ENCODE peak calls at places on chromosomes 5 and 9, in nine cellular contexts. B is CD8-positive, alpha-beta T cell; C is myocyte; R is RWPE2; V is neural crest cell; Q is amniotic stem cell; W is skeletal muscle cell; G is CD8-positive, alpha-beta memory T cell; P is EL. K is an unnamed sample.

GRCh38 chr5:86679529-86679928 is 61.8 kb downstream of the COX7C start:
- DNase-seq in G (no peak), W (peak; percentile 65), B (no peak), R (no peak), Q (peak; percentile 5), V (no peak), P (peak; percentile 45), C (peak; percentile 48), K (no peak)

GRCh38 chr5:19986806-19987205 is 1.2 kb downstream of the CDH18 start:
- DNase-seq in W (no peak), R (no peak), V (no peak), Q (no peak), C (no peak), G (no peak), P (no peak), B (no peak), K (no peak)

GRCh38 chr5:71811779-71812178 is 92.7 kb downstream of the CARTPT start:
- DNase-seq in R (no peak), V (no peak), W (no peak), Q (no peak), G (no peak), B (no peak), C (no peak), P (no peak), K (no peak)

GRCh38 chr9:134662143-134662876 is 20.7 kb downstream of the COL5A1 start:
- DNase-seq in C (peak; percentile 86), G (no peak), Q (peak; percentile 83), B (no peak), P (peak; percentile 97), V (no peak), R (peak; percentile 76), W (peak; percentile 72), K (no peak)

GRCh38 chr5:37448941-37449340 is 69.8 kb downstream of the WDR70 start:
- DNase-seq in W (no peak), B (no peak), Q (no peak), C (no peak), V (no peak), P (peak; percentile 30), G (no peak), R (no peak), K (no peak)

GRCh38 chr9:104961238-104961637 is 33.3 kb upstream of the ABCA1 start:
- DNase-seq in Q (peak; percentile 6), V (no peak), B (peak; percentile 17), P (peak; percentile 76), C (no peak), G (peak; percentile 21), W (peak; percentile 87), R (peak; percentile 82), K (peak; percentile 20)

GRCh38 chr5:104372796-104373195 is 810.2 kb upstream of the NUDT12 start:
- DNase-seq in Q (no peak), B (no peak), G (no peak), V (no peak), W (no peak), R (no peak), C (no peak), P (no peak), K (no peak)

GRCh38 chr5:50301756-50302155 is 139.3 kb downstream of the EMB start:
- DNase-seq in G (no peak), B (no peak), V (no peak), C (no peak), P (no peak), Q (no peak), R (no peak), W (no peak), K (no peak)

GRCh38 chr5:58974083-58974482 is 391.2 kb downstream of the RAB3C start:
- DNase-seq in C (no peak), P (no peak), W (no peak), R (no peak), G (no peak), B (no peak), V (no peak), Q (no peak), K (no peak)

GRCh38 chr5:177468329-177469058 is 4.9 kb downstream of the DBN1 start:
- DNase-seq in P (peak; percentile 86), B (no peak), W (no peak), C (no peak), V (no peak), G (no peak), Q (no peak), R (no peak), K (no peak)

GRCh38 chr5:68214472-68215207 is 916 bp upstream of the PIK3R1 start:
- DNase-seq in P (peak; percentile 13), R (no peak), C (peak; percentile 10), W (no peak), G (no peak), B (no peak), V (no peak), Q (no peak), K (no peak)

GRCh38 chr9:86796671-86797070 is 150.6 kb downstream of the GAS1 start:
- DNase-seq in Q (no peak), B (no peak), P (no peak), W (no peak), V (no peak), G (no peak), C (no peak), R (no peak), K (no peak)

GRCh38 chr5:88883059-88883565 is at the start of gene MEF2C:
- DNase-seq in V (peak; percentile 46), C (peak; percentile 90), P (peak; percentile 59), G (no peak), R (no peak), W (peak; percentile 50), B (no peak), Q (peak; percentile 78), K (no peak)

GRCh38 chr5:3218096-3218495 is 377.5 kb upstream of the IRX1 start:
- DNase-seq in C (no peak), Q (no peak), R (no peak), B (no peak), V (no peak), P (no peak), W (no peak), G (no peak), K (no peak)

GRCh38 chr9:130289711-130290241 is 24.2 kb downstream of the HMCN2 start:
- DNase-seq in P (no peak), V (no peak), B (no peak), R (no peak), C (no peak), Q (no peak), G (no peak), W (no peak), K (no peak)

GRCh38 chr5:14980698-14981097 is 109.1 kb upstream of the ANKH start:
- DNase-seq in W (no peak), C (no peak), V (no peak), R (no peak), G (no peak), Q (no peak), P (no peak), B (no peak), K (no peak)

GRCh38 chr5:68456756-68457217 is 241.2 kb downstream of the PIK3R1 start:
- DNase-seq in W (no peak), C (peak; percentile 58), G (no peak), P (peak; percentile 83), Q (no peak), B (no peak), V (no peak), R (no peak), K (no peak)

GRCh38 chr9:121510766-121511555 is 11.3 kb upstream of the GGTA1 start:
- DNase-seq in R (no peak), W (no peak), V (no peak), C (no peak), P (no peak), G (no peak), B (no peak), Q (no peak), K (no peak)

GRCh38 chr5:134124289-134125194 is 10.1 kb downstream of the TCF7 start:
- DNase-seq in P (peak; percentile 88), V (no peak), B (peak; percentile 67), C (peak; percentile 52), G (peak; percentile 33), W (no peak), Q (no peak), R (no peak), K (no peak)

GRCh38 chr5:59066367-59067163 is 483.7 kb downstream of the RAB3C start:
- DNase-seq in W (peak; percentile 98), Q (no peak), P (peak; percentile 83), G (no peak), V (no peak), R (no peak), C (peak; percentile 77), B (no peak), K (no peak)

GRCh38 chr9:124368692-124369091 is 46.5 kb downstream of the PSMB7 start:
- DNase-seq in C (no peak), P (no peak), V (no peak), W (no peak), G (no peak), R (no peak), Q (no peak), B (no peak), K (no peak)

GRCh38 chr9:135615666-135616620 is 23.4 kb downstream of the GLT6D1 start:
- DNase-seq in V (no peak), Q (no peak), B (no peak), C (no peak), G (no peak), P (no peak), R (no peak), W (no peak), K (no peak)

GRCh38 chr9:133783331-133783731 is 45.2 kb upstream of the SARDH start:
- DNase-seq in P (no peak), G (no peak), R (no peak), W (no peak), Q (no peak), V (no peak), B (no peak), C (no peak), K (no peak)

GRCh38 chr5:32126691-32127090 is 47.4 kb downstream of the GOLPH3 start:
- DNase-seq in B (no peak), P (no peak), C (no peak), G (no peak), R (no peak), W (no peak), Q (no peak), V (no peak), K (no peak)

GRCh38 chr9:131773911-131774379 is 34.1 kb upstream of the RAPGEF1 start:
- DNase-seq in P (peak; percentile 51), R (no peak), G (no peak), C (peak; percentile 88), W (no peak), Q (peak; percentile 54), V (peak; percentile 78), B (peak; percentile 23), K (no peak)

GRCh38 chr5:35657877-35658276 is 40.2 kb downstream of the SPEF2 start:
- DNase-seq in V (no peak), R (no peak), W (no peak), P (no peak), C (no peak), G (no peak), B (no peak), Q (no peak), K (no peak)

GRCh38 chr5:43192558-43193170 is 639 bp downstream of the NIM1K start:
- DNase-seq in V (peak; percentile 6), B (peak; percentile 10), W (no peak), Q (no peak), R (no peak), P (peak; percentile 50), G (no peak), C (peak; percentile 28), K (no peak)

GRCh38 chr5:73902327-73903051 is 276.5 kb downstream of the ARHGEF28 start:
- DNase-seq in R (no peak), G (no peak), V (peak; percentile 30), C (peak; percentile 77), W (no peak), P (peak; percentile 65), Q (peak; percentile 24), B (no peak), K (no peak)

GRCh38 chr9:113484258-113484730 is 20.8 kb downstream of the RGS3 start:
- DNase-seq in C (peak; percentile 42), R (no peak), Q (no peak), W (no peak), B (no peak), G (no peak), P (peak; percentile 32), V (no peak), K (no peak)

GRCh38 chr5:145511351-145511750 is 323.8 kb downstream of the PRELID2 start:
- DNase-seq in G (no peak), B (no peak), V (no peak), P (peak; percentile 59), R (no peak), W (no peak), C (no peak), Q (no peak), K (no peak)

GRCh38 chr5:7794301-7794700 is 56.6 kb downstream of the CFAP90 start:
- DNase-seq in C (no peak), V (no peak), P (no peak), G (no peak), Q (no peak), R (no peak), W (no peak), B (no peak), K (no peak)